ENCODE peak calls at places on chromosomes 11 and 22, in eight cellular contexts. W is activated T-helper 9 cell treated with anti-CD3 and anti-CD28 coated beads, Interleukin-2, amount 50 U/mL, for 16 hours; K is heart left ventricle; D is cardiac muscle cell; I is thoracic aorta; F is effector CD8-positive, alpha-beta T cell; Z is RKO; O is prostate gland. U is an unnamed sample.

GRCh38 chr11:16713594-16713993 is 24.9 kb upstream of the C11orf58 start:
- DNase-seq in W (no peak), K (no peak), D (peak), I (no peak), F (no peak), Z (no peak), O (no peak), U (no peak)

GRCh38 chr11:116984589-116984988 is 113.6 kb downstream of the SIK3 start:
- DNase-seq in W (no peak), K (no peak), D (no peak), I (no peak), F (no peak), Z (no peak), O (no peak), U (no peak)

GRCh38 chr11:47325271-47326041 is 27.0 kb downstream of the MYBPC3 start:
- DNase-seq in W (no peak), K (peak), D (no peak), I (no peak), F (no peak), Z (no peak), O (no peak), U (no peak)

GRCh38 chr22:43737150-43737828 is 74.8 kb downstream of the EFCAB6 start:
- DNase-seq in W (no peak), K (no peak), D (no peak), I (no peak), F (no peak), Z (no peak), O (no peak), U (no peak)

GRCh38 chr11:122578168-122578825 is 77.2 kb upstream of the UBASH3B start:
- DNase-seq in W (no peak), K (no peak), D (no peak), I (no peak), F (no peak), Z (no peak), O (no peak), U (no peak)

GRCh38 chr22:23772315-23773246 is at the start of gene MMP11:
- DNase-seq in W (peak), K (peak), D (peak), I (no peak), F (peak), Z (peak), O (peak), U (peak)

GRCh38 chr22:19497245-19497644 is 17.5 kb downstream of the CDC45 start:
- DNase-seq in W (no peak), K (no peak), D (no peak), I (no peak), F (no peak), Z (peak), O (no peak), U (no peak)

GRCh38 chr11:73875380-73875779 is 1.3 kb downstream of the COA4 start:
- DNase-seq in W (no peak), K (no peak), D (no peak), I (no peak), F (no peak), Z (no peak), O (no peak), U (no peak)

GRCh38 chr22:26689553-26690301 is 32.3 kb downstream of the MIAT start:
- DNase-seq in W (no peak), K (no peak), D (no peak), I (no peak), F (no peak), Z (no peak), O (no peak), U (no peak)

GRCh38 chr11:115301029-115301428 is 203.2 kb downstream of the CADM1 start:
- DNase-seq in W (no peak), K (no peak), D (no peak), I (no peak), F (no peak), Z (no peak), O (no peak), U (no peak)

GRCh38 chr22:44583854-44584253 is 85.8 kb upstream of the RTL6 start:
- DNase-seq in W (no peak), K (peak), D (no peak), I (no peak), F (no peak), Z (no peak), O (no peak), U (no peak)

GRCh38 chr11:2481253-2481652 is 36.4 kb downstream of the KCNQ1 start:
- DNase-seq in W (no peak), K (no peak), D (no peak), I (no peak), F (no peak), Z (no peak), O (no peak), U (no peak)

GRCh38 chr11:64021742-64022067 is 14.0 kb upstream of the FLRT1 start:
- DNase-seq in W (no peak), K (peak), D (no peak), I (no peak), F (no peak), Z (no peak), O (peak), U (no peak)

GRCh38 chr11:36469063-36469462 is 41.0 kb downstream of the TRAF6 start:
- DNase-seq in W (no peak), K (no peak), D (no peak), I (no peak), F (no peak), Z (no peak), O (no peak), U (no peak)

GRCh38 chr11:68977781-68978625 is 2.8 kb downstream of the MRGPRD start:
- DNase-seq in W (no peak), K (no peak), D (no peak), I (no peak), F (no peak), Z (no peak), O (no peak), U (no peak)

GRCh38 chr11:95218149-95218548 is 12.9 kb downstream of the SESN3 start:
- DNase-seq in W (no peak), K (no peak), D (no peak), I (no peak), F (no peak), Z (no peak), O (no peak), U (no peak)

GRCh38 chr22:39932918-39933649 is 27.1 kb upstream of the TMA7B start:
- DNase-seq in W (peak), K (peak), D (peak), I (no peak), F (peak), Z (peak), O (no peak), U (peak)

GRCh38 chr11:76251223-76251575 is 44.9 kb upstream of the WNT11 start:
- DNase-seq in W (no peak), K (no peak), D (no peak), I (no peak), F (no peak), Z (no peak), O (no peak), U (no peak)

GRCh38 chr11:24589064-24589463 is 92.2 kb downstream of the LUZP2 start:
- DNase-seq in W (no peak), K (no peak), D (no peak), I (no peak), F (no peak), Z (no peak), O (no peak), U (no peak)

GRCh38 chr22:42872821-42873220 is 15.7 kb upstream of the ARFGAP3 start:
- DNase-seq in W (no peak), K (no peak), D (no peak), I (no peak), F (no peak), Z (no peak), O (no peak), U (no peak)

GRCh38 chr11:121964591-121964990 is 151.4 kb downstream of the BLID start:
- DNase-seq in W (no peak), K (no peak), D (no peak), I (no peak), F (no peak), Z (no peak), O (no peak), U (no peak)

GRCh38 chr22:45163074-45163416 is 680 bp upstream of the NUP50 start:
- DNase-seq in W (no peak), K (peak), D (peak), I (no peak), F (no peak), Z (peak), O (no peak), U (no peak)

GRCh38 chr22:29664731-29665130 is 55.1 kb upstream of the CABP7 start:
- DNase-seq in W (no peak), K (no peak), D (no peak), I (no peak), F (no peak), Z (no peak), O (no peak), U (no peak)

GRCh38 chr11:45665206-45665932 is at the start of gene CHST1:
- DNase-seq in W (no peak), K (peak), D (peak), I (no peak), F (no peak), Z (no peak), O (peak), U (no peak)

GRCh38 chr22:46233231-46233630 is 16.9 kb downstream of the CDPF1 start:
- DNase-seq in W (no peak), K (peak), D (no peak), I (peak), F (no peak), Z (no peak), O (no peak), U (no peak)

GRCh38 chr11:69144719-69145365 is 10.9 kb upstream of the SMIM38 start:
- DNase-seq in W (no peak), K (no peak), D (no peak), I (no peak), F (no peak), Z (no peak), O (no peak), U (no peak)

GRCh38 chr11:38491986-38492385 is 1894.0 kb upstream of the RAG2 start:
- DNase-seq in W (no peak), K (no peak), D (no peak), I (no peak), F (no peak), Z (no peak), O (no peak), U (no peak)